ENCODE peak calls at places on chromosomes 16 and 17, in eight cellular contexts. N is coronary artery; L is endothelial cell; U is foreskin fibroblast; A is PC-9; B is neural crest cell; F is CD4-positive, alpha-beta T cell; M is GM12865. S is an unnamed sample.

GRCh38 chr17:37274432-37274831 is 101.4 kb upstream of the C17orf78 start:
- DNase-seq in N (no peak), L (no peak), U (peak; percentile 6), A (no peak), B (no peak), F (no peak), M (no peak), S (no peak)

GRCh38 chr16:1082952-1083675 is 10.6 kb downstream of the SSTR5 start:
- DNase-seq in N (no peak), L (no peak), U (no peak), A (no peak), B (no peak), F (no peak), M (no peak), S (no peak)

GRCh38 chr16:77143364-77143763 is 47.6 kb upstream of the MON1B start:
- DNase-seq in N (no peak), L (no peak), U (no peak), A (no peak), B (no peak), F (no peak), M (no peak), S (no peak)

GRCh38 chr17:69997332-69997731 is 77.7 kb upstream of the KCNJ16 start:
- DNase-seq in N (no peak), L (no peak), U (peak; percentile 53), A (no peak), B (no peak), F (no peak), M (no peak), S (no peak)

GRCh38 chr16:24045641-24046040 is 209.9 kb downstream of the PRKCB start:
- DNase-seq in N (no peak), L (peak; percentile 47), U (no peak), A (no peak), B (peak; percentile 19), F (no peak), M (no peak), S (no peak)

GRCh38 chr17:17836818-17837379 is at the start of gene SREBF1:
- DNase-seq in N (no peak), L (peak; percentile 66), U (peak; percentile 86), A (peak; percentile 72), B (peak; percentile 55), F (peak; percentile 58), M (peak; percentile 80), S (peak; percentile 88)

GRCh38 chr17:74466111-74466784 is at the start of gene CD300A:
- DNase-seq in N (no peak), L (no peak), U (no peak), A (no peak), B (no peak), F (no peak), M (peak; percentile 68), S (no peak)

GRCh38 chr16:84471316-84471715 is 33.1 kb downstream of the MEAK7 start:
- DNase-seq in N (peak; percentile 49), L (no peak), U (no peak), A (no peak), B (no peak), F (no peak), M (no peak), S (no peak)

GRCh38 chr17:21275047-21275578 is 9.4 kb upstream of the MAP2K3 start:
- DNase-seq in N (no peak), L (no peak), U (peak; percentile 42), A (no peak), B (no peak), F (no peak), M (no peak), S (no peak)

GRCh38 chr16:77290451-77291110 is 91.4 kb downstream of the SYCE1L start:
- DNase-seq in N (no peak), L (no peak), U (peak; percentile 71), A (no peak), B (no peak), F (no peak), M (no peak), S (no peak)

GRCh38 chr16:48824271-48824670 is 214.3 kb upstream of the N4BP1 start:
- DNase-seq in N (no peak), L (no peak), U (peak; percentile 1), A (no peak), B (no peak), F (no peak), M (no peak), S (no peak)

GRCh38 chr17:7415784-7416183 is 4.3 kb upstream of the SPEM1 start:
- DNase-seq in N (no peak), L (no peak), U (no peak), A (no peak), B (no peak), F (no peak), M (no peak), S (no peak)

GRCh38 chr16:49876716-49877129 is 20.8 kb upstream of the ZNF423 start:
- DNase-seq in N (no peak), L (peak; percentile 93), U (peak; percentile 45), A (no peak), B (peak; percentile 92), F (no peak), M (peak; percentile 44), S (peak; percentile 85)

GRCh38 chr16:64983226-64983625 is 138.6 kb downstream of the CDH11 start:
- DNase-seq in N (no peak), L (no peak), U (peak; percentile 16), A (no peak), B (no peak), F (no peak), M (no peak), S (no peak)

GRCh38 chr16:64989050-64989449 is 132.8 kb downstream of the CDH11 start:
- DNase-seq in N (no peak), L (no peak), U (no peak), A (no peak), B (no peak), F (no peak), M (no peak), S (no peak)

GRCh38 chr16:64981568-64982281 is 140.1 kb downstream of the CDH11 start:
- DNase-seq in N (no peak), L (no peak), U (no peak), A (no peak), B (no peak), F (no peak), M (no peak), S (no peak)

GRCh38 chr16:64982581-64982980 is 139.3 kb downstream of the CDH11 start:
- DNase-seq in N (no peak), L (no peak), U (peak; percentile 8), A (no peak), B (no peak), F (no peak), M (no peak), S (no peak)

GRCh38 chr16:64983983-64984382 is 137.9 kb downstream of the CDH11 start:
- DNase-seq in N (no peak), L (peak; percentile 64), U (peak; percentile 84), A (no peak), B (peak; percentile 8), F (no peak), M (peak; percentile 6), S (no peak)
- TF ChIP-seq CTCF in N (no peak), L (peak; percentile 81), U (peak; percentile 85), A (no peak), B (peak; percentile 57), F (no peak), M (peak; percentile 36), S (peak; percentile 7)

GRCh38 chr16:54194008-54194731 is 92.4 kb downstream of the IRX3 start:
- DNase-seq in N (peak; percentile 82), L (peak; percentile 10), U (peak; percentile 46), A (peak; percentile 62), B (no peak), F (no peak), M (no peak), S (no peak)
- TF ChIP-seq CTCF in N (no peak), L (no peak), U (no peak), A (peak; percentile 20), B (peak; percentile 14), F (no peak), M (no peak), S (no peak)

DNA sequence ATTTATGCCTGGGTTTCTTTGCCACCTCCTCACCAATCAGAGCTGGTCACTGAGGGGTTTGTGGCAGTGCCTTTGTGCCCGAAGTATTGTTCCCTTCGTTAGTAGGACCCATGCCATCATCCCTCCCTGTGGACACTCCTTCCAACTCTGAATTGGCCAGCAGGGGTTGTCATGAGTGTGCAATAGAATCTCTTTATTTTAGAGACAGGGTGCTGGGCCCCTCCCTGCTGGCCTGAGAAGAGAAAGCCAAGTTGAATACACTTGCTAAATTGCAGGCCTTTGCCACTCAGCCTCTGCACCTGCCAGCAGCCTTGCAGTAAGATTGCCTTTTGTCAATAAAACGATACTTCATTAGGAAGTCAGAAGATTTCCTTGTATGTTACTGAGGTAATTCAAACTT is 40.7 kb upstream of the SLC12A3 start:
- DNase-seq in N (no peak), L (no peak), U (peak; percentile 38), A (no peak), B (peak; percentile 29), F (no peak), M (no peak), S (no peak)
- TF ChIP-seq CTCF in N (no peak), L (no peak), U (peak; percentile 8), A (no peak), B (peak; percentile 45), F (no peak), M (no peak), S (no peak)

DNA sequence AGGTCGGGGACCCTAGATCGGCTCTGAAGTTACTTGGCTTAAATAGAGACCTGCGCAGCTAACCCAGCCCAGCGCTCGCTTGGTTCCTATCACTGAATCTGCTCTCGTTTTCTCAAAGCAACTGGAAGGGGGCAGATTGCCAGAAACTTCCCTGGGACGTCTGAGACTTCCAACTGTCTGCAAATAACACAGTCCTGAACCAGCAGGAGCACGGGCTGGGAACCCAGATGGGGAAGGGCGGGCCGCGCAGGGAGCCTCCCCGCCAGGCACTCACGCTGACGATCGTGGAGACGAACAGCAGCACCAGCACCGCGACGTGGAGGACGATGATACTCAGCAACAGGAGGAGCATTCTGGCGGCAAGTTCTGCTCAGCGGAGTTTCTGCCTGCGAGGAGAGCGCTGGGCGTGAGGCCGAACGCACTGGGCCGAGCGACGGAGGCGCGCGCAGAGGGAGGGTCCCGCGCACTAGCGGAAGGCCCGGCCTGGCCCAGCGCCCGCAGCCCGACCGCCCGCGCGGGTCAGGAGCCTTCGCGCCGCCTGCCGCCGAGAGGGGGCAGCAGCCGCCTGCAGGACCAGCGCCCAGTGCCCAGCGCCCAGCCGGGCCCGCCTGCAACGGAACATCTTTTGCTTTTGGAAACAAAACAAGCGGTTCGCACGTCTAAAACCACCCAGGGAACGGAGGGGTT is 4.6 kb downstream of the PMP22 start:
- DNase-seq in N (peak; percentile 92), L (peak; percentile 95), U (peak; percentile 96), A (peak; percentile 83), B (peak; percentile 83), F (peak; percentile 42), M (peak; percentile 33), S (peak; percentile 81)
- TF ChIP-seq CTCF in N (peak; percentile 85), L (peak; percentile 90), U (peak; percentile 47), A (no peak), B (peak; percentile 85), F (no peak), M (peak; percentile 55), S (peak; percentile 70)

GRCh38 chr17:1800240-1800639 is 29.5 kb downstream of the SMYD4 start:
- DNase-seq in N (no peak), L (no peak), U (no peak), A (no peak), B (no peak), F (no peak), M (no peak), S (no peak)
- TF ChIP-seq CTCF in N (no peak), L (no peak), U (no peak), A (no peak), B (no peak), F (no peak), M (no peak), S (no peak)

S was measured in GM13976.